ENCODE peak calls at places on chromosomes 13 and 19, in four cellular contexts. One of them, this sample, is unnamed.
A peak's percentile ranks its signal among the peaks of the same experiment; 100 is the strongest.

GRCh38 chr13:72839831-72840426 is 58.0 kb downstream of the PIBF1 start:
- DNase-seq in GM12878: peak; percentile 3
- DNase-seq in K562: peak; percentile 15
- DNase-seq in HepG2: peak; percentile 56
- DNase-seq in this sample: peak; percentile 86

GRCh38 chr19:8580710-8581281 is 3.6 kb upstream of the MYO1F start:
- DNase-seq in GM12878: no peak
- DNase-seq in K562: peak; percentile 87
- DNase-seq in HepG2: peak; percentile 63
- DNase-seq in this sample: peak; percentile 80

GRCh38 chr13:27293873-27294515 is 23.4 kb downstream of the RASL11A start:
- DNase-seq in GM12878: no peak
- DNase-seq in K562: no peak
- DNase-seq in HepG2: no peak
- DNase-seq in this sample: no peak

GRCh38 chr13:57631607-57632275 is at the start of gene PCDH17:
- DNase-seq in GM12878: no peak
- DNase-seq in K562: no peak
- DNase-seq in HepG2: no peak
- DNase-seq in this sample: peak; percentile 19

GRCh38 chr19:13623686-13624405 is 117.6 kb upstream of the CACNA1A start:
- DNase-seq in GM12878: no peak
- DNase-seq in K562: no peak
- DNase-seq in HepG2: no peak
- DNase-seq in this sample: no peak

GRCh38 chr19:53432088-53432661 is 391 bp downstream of the ZNF761 start:
- DNase-seq in GM12878: no peak
- DNase-seq in K562: peak; percentile 40
- DNase-seq in HepG2: no peak
- DNase-seq in this sample: peak; percentile 15

GRCh38 chr19:34481861-34482379 is 362 bp downstream of the WTIP start:
- DNase-seq in GM12878: no peak
- DNase-seq in K562: no peak
- DNase-seq in HepG2: no peak
- DNase-seq in this sample: peak; percentile 48

GRCh38 chr19:42360787-42361544 is 29.1 kb downstream of the CNFN start:
- DNase-seq in GM12878: no peak
- DNase-seq in K562: no peak
- DNase-seq in HepG2: no peak
- DNase-seq in this sample: no peak

GRCh38 chr13:52968074-52968700 is 60.4 kb upstream of the OLFM4 start:
- DNase-seq in GM12878: peak; percentile 16
- DNase-seq in K562: peak; percentile 52
- DNase-seq in HepG2: peak; percentile 60
- DNase-seq in this sample: peak; percentile 80

GRCh38 chr19:43783636-43784035 is 2.9 kb upstream of the KCNN4 start:
- DNase-seq in GM12878: no peak
- DNase-seq in K562: no peak
- DNase-seq in HepG2: no peak
- DNase-seq in this sample: no peak

GRCh38 chr19:43782311-43782660 is 1.5 kb upstream of the KCNN4 start:
- DNase-seq in GM12878: no peak
- DNase-seq in K562: no peak
- DNase-seq in HepG2: no peak
- DNase-seq in this sample: no peak

GRCh38 chr19:43784981-43785808 is 4.4 kb upstream of the KCNN4 start:
- DNase-seq in GM12878: no peak
- DNase-seq in K562: peak; percentile 69
- DNase-seq in HepG2: peak; percentile 60
- DNase-seq in this sample: peak; percentile 76

GRCh38 chr19:43782689-43783231 is 2.0 kb upstream of the KCNN4 start:
- DNase-seq in GM12878: no peak
- DNase-seq in K562: peak; percentile 56
- DNase-seq in HepG2: no peak
- DNase-seq in this sample: no peak

DNA sequence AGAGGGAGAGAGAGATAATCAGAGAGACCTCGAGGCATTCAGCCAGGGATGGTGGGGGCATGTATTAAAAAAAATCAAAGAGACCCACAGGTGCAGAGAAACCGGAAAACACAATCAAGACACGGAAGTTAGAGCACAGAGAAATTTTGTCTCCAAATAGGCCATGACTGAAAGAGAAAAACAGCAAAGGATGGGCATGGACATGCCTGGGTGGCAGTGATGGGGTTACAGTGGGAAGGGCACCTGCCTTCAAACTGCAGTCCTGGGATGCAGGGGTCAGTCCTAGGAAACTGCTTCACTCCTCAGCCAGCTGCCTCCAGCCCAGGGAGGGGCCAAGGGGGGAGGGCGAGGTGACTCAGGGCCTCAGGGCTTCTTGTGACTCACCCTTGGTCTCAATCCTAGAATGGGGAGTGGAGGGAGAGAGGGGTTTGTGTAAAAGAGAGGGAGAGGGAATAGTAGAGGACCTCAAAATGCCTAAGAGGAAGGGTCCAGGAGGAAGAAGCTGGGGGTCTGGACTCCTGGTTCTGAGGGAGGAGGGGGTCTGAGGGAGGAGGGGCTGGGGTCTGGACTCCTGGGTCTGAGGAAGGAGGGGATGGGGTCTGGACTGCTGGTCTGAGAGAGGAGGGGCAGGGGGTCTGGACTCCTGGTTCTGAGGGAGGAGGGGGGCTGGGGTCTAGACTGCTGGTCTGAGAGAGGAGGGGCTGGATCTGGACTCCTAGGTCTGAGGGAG is 3.6 kb upstream of the KCNN4 start:
- DNase-seq in GM12878: no peak
- DNase-seq in K562: peak; percentile 78
- DNase-seq in HepG2: no peak
- DNase-seq in this sample: no peak
- TF ChIP-seq FOXK2 in GM12878: no peak
- TF ChIP-seq FOXK2 in K562: no peak
- TF ChIP-seq FOXK2 in HepG2: no peak
- TF ChIP-seq FOXK2 in this sample: no peak

GRCh38 chr19:19749332-19750130 is 16.6 kb upstream of the ZNF14 start:
- DNase-seq in GM12878: no peak
- DNase-seq in K562: no peak
- DNase-seq in HepG2: no peak
- DNase-seq in this sample: peak; percentile 3

GRCh38 chr19:19752760-19753403 is 20.0 kb upstream of the ZNF14 start:
- DNase-seq in GM12878: no peak
- DNase-seq in K562: no peak
- DNase-seq in HepG2: no peak
- DNase-seq in this sample: no peak

GRCh38 chr19:19750131-19750841 is 17.4 kb upstream of the ZNF14 start:
- DNase-seq in GM12878: no peak
- DNase-seq in K562: no peak
- DNase-seq in HepG2: no peak
- DNase-seq in this sample: no peak

GRCh38 chr19:19751846-19752245 is 18.9 kb upstream of the ZNF14 start:
- DNase-seq in GM12878: no peak
- DNase-seq in K562: no peak
- DNase-seq in HepG2: no peak
- DNase-seq in this sample: no peak

GRCh38 chr19:19750842-19751790 is 18.2 kb upstream of the ZNF14 start:
- DNase-seq in GM12878: no peak
- DNase-seq in K562: no peak
- DNase-seq in HepG2: no peak
- DNase-seq in this sample: peak; percentile 4
- TF ChIP-seq FOXK2 in GM12878: no peak
- TF ChIP-seq FOXK2 in K562: no peak
- TF ChIP-seq FOXK2 in HepG2: no peak
- TF ChIP-seq FOXK2 in this sample: no peak

GRCh38 chr13:51151463-51151862 is 40.4 kb upstream of the C13orf42 start:
- DNase-seq in GM12878: no peak
- DNase-seq in K562: no peak
- DNase-seq in HepG2: no peak
- DNase-seq in this sample: no peak

GRCh38 chr13:51146667-51147066 is 35.6 kb upstream of the C13orf42 start:
- DNase-seq in GM12878: no peak
- DNase-seq in K562: no peak
- DNase-seq in HepG2: no peak
- DNase-seq in this sample: no peak

GRCh38 chr13:51148952-51149573 is 38.0 kb upstream of the C13orf42 start:
- DNase-seq in GM12878: no peak
- DNase-seq in K562: no peak
- DNase-seq in HepG2: no peak
- DNase-seq in this sample: peak; percentile 44

GRCh38 chr13:51147732-51148131 is 36.7 kb upstream of the C13orf42 start:
- DNase-seq in GM12878: no peak
- DNase-seq in K562: no peak
- DNase-seq in HepG2: no peak
- DNase-seq in this sample: no peak

GRCh38 chr13:51148223-51148951 is 37.3 kb upstream of the C13orf42 start:
- DNase-seq in GM12878: no peak
- DNase-seq in K562: no peak
- DNase-seq in HepG2: no peak
- DNase-seq in this sample: no peak
- TF ChIP-seq FOXK2 in GM12878: no peak
- TF ChIP-seq FOXK2 in K562: no peak
- TF ChIP-seq FOXK2 in HepG2: no peak
- TF ChIP-seq FOXK2 in this sample: no peak

GRCh38 chr19:10299545-10300458 is 9.8 kb downstream of the ZGLP1 start:
- DNase-seq in GM12878: no peak
- DNase-seq in K562: peak; percentile 83
- DNase-seq in HepG2: no peak
- DNase-seq in this sample: no peak
- TF ChIP-seq FOXK2 in GM12878: no peak
- TF ChIP-seq FOXK2 in K562: no peak
- TF ChIP-seq FOXK2 in HepG2: no peak
- TF ChIP-seq FOXK2 in this sample: no peak

GRCh38 chr19:55643733-55644116 is 276 bp downstream of the ZNF581 start:
- DNase-seq in GM12878: no peak
- DNase-seq in K562: peak; percentile 71
- DNase-seq in HepG2: no peak
- DNase-seq in this sample: no peak
- TF ChIP-seq FOXK2 in GM12878: no peak
- TF ChIP-seq FOXK2 in K562: no peak
- TF ChIP-seq FOXK2 in HepG2: no peak
- TF ChIP-seq FOXK2 in this sample: no peak

DNA sequence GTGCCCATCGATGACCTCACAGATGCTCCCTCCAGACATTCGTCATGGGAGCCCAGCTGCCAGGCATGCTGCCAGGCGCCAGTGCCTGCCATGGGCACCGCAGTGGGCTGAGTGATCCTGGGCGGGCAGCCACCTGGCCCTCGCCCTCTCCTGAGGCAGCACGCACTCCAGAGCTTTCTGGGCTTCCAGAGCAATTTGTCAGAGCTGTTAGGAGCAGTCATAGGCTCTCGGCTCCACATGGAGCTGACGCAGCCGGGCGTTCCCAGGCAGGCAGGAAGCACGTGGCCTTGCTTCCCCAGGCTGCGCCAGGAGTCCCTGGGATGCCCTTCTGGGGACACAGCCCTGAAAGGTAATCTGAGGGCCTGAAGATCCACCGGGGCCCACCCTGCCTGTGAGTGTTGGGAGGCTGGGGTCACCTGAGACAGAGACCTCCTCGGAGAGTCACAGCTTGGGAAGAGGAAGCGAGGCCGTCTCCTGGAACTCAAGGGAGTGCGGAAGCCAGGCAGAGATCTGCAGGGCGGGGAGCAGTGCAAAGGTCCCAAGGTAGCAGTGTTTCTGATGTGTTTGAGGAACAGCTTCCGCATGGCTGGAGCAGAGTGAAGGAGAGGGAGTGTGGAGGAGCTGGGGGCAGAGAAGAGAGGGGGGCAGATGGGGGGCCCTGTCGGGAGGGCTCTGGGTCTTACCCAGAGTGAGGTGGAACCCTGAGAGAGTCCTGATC is 50.5 kb downstream of the DPF1 start:
- DNase-seq in GM12878: no peak
- DNase-seq in K562: no peak
- DNase-seq in HepG2: no peak
- DNase-seq in this sample: no peak
- TF ChIP-seq FOXK2 in GM12878: no peak
- TF ChIP-seq FOXK2 in K562: no peak
- TF ChIP-seq FOXK2 in HepG2: no peak
- TF ChIP-seq FOXK2 in this sample: no peak

This sample was measured in HEK293T.